ENCODE peak calls at places on chromosomes 3 and 15, in ten cellular contexts. One of them, this sample, is unnamed.

GRCh38 chr15:77915261-77915960 is 162.1 kb downstream of the TBC1D2B start:
- DNase-seq in progenitor cell of endocrine pancreas: no peak
- DNase-seq in cardiac fibroblast: no peak
- DNase-seq in AG04449: no peak
- DNase-seq in SK-N-SH: no peak
- DNase-seq in psoas muscle: no peak
- DNase-seq in activated B cell treated with CpG ODN at 0.5 μM for 24 hours: no peak
- DNase-seq in prostate gland: no peak
- DNase-seq in brain microvascular endothelial cell: no peak
- DNase-seq in endothelial cell of umbilical vein: no peak
- DNase-seq in this sample: peak

GRCh38 chr3:181549266-181549665 is 162.5 kb upstream of the SOX2 start:
- DNase-seq in progenitor cell of endocrine pancreas: no peak
- DNase-seq in cardiac fibroblast: no peak
- DNase-seq in AG04449: no peak
- DNase-seq in SK-N-SH: no peak
- DNase-seq in psoas muscle: no peak
- DNase-seq in activated B cell treated with CpG ODN at 0.5 μM for 24 hours: no peak
- DNase-seq in prostate gland: no peak
- DNase-seq in brain microvascular endothelial cell: no peak
- DNase-seq in endothelial cell of umbilical vein: no peak
- DNase-seq in this sample: no peak

GRCh38 chr3:126028096-126028495 is 55.8 kb downstream of the SLC41A3 start:
- DNase-seq in progenitor cell of endocrine pancreas: no peak
- DNase-seq in cardiac fibroblast: no peak
- DNase-seq in AG04449: no peak
- DNase-seq in SK-N-SH: no peak
- DNase-seq in psoas muscle: no peak
- DNase-seq in activated B cell treated with CpG ODN at 0.5 μM for 24 hours: no peak
- DNase-seq in prostate gland: no peak
- DNase-seq in brain microvascular endothelial cell: no peak
- DNase-seq in endothelial cell of umbilical vein: no peak
- DNase-seq in this sample: no peak

GRCh38 chr3:43995078-43995928 is 246.4 kb upstream of the TOPAZ1 start:
- DNase-seq in progenitor cell of endocrine pancreas: no peak
- DNase-seq in cardiac fibroblast: peak
- DNase-seq in AG04449: no peak
- DNase-seq in SK-N-SH: peak
- DNase-seq in psoas muscle: no peak
- DNase-seq in activated B cell treated with CpG ODN at 0.5 μM for 24 hours: peak
- DNase-seq in prostate gland: no peak
- DNase-seq in brain microvascular endothelial cell: no peak
- DNase-seq in endothelial cell of umbilical vein: no peak
- DNase-seq in this sample: peak

GRCh38 chr3:56855856-56856538 is 54.2 kb upstream of the ARHGEF3 start:
- DNase-seq in progenitor cell of endocrine pancreas: no peak
- DNase-seq in cardiac fibroblast: peak
- DNase-seq in AG04449: no peak
- DNase-seq in SK-N-SH: peak
- DNase-seq in psoas muscle: no peak
- DNase-seq in activated B cell treated with CpG ODN at 0.5 μM for 24 hours: peak
- DNase-seq in prostate gland: no peak
- DNase-seq in brain microvascular endothelial cell: no peak
- DNase-seq in endothelial cell of umbilical vein: peak
- DNase-seq in this sample: peak

GRCh38 chr15:75904241-75904631 is 558 bp downstream of the FBXO22 start:
- DNase-seq in progenitor cell of endocrine pancreas: peak
- DNase-seq in cardiac fibroblast: peak
- DNase-seq in AG04449: no peak
- DNase-seq in SK-N-SH: peak
- DNase-seq in psoas muscle: no peak
- DNase-seq in activated B cell treated with CpG ODN at 0.5 μM for 24 hours: no peak
- DNase-seq in prostate gland: peak
- DNase-seq in brain microvascular endothelial cell: peak
- DNase-seq in endothelial cell of umbilical vein: peak
- DNase-seq in this sample: peak

GRCh38 chr3:149352556-149352955 is 19.1 kb upstream of the TM4SF18 start:
- DNase-seq in progenitor cell of endocrine pancreas: peak
- DNase-seq in cardiac fibroblast: peak
- DNase-seq in AG04449: no peak
- DNase-seq in SK-N-SH: peak
- DNase-seq in psoas muscle: peak
- DNase-seq in activated B cell treated with CpG ODN at 0.5 μM for 24 hours: no peak
- DNase-seq in prostate gland: peak
- DNase-seq in brain microvascular endothelial cell: peak
- DNase-seq in endothelial cell of umbilical vein: peak
- DNase-seq in this sample: peak

GRCh38 chr3:13470894-13471574 is 9.1 kb upstream of the HDAC11 start:
- DNase-seq in progenitor cell of endocrine pancreas: no peak
- DNase-seq in cardiac fibroblast: no peak
- DNase-seq in AG04449: no peak
- DNase-seq in SK-N-SH: no peak
- DNase-seq in psoas muscle: no peak
- DNase-seq in activated B cell treated with CpG ODN at 0.5 μM for 24 hours: no peak
- DNase-seq in prostate gland: no peak
- DNase-seq in brain microvascular endothelial cell: no peak
- DNase-seq in endothelial cell of umbilical vein: no peak
- DNase-seq in this sample: no peak

GRCh38 chr15:100186366-100186765 is 155.4 kb downstream of the ADAMTS17 start:
- DNase-seq in progenitor cell of endocrine pancreas: no peak
- DNase-seq in cardiac fibroblast: no peak
- DNase-seq in AG04449: no peak
- DNase-seq in SK-N-SH: no peak
- DNase-seq in psoas muscle: peak
- DNase-seq in activated B cell treated with CpG ODN at 0.5 μM for 24 hours: no peak
- DNase-seq in prostate gland: no peak
- DNase-seq in brain microvascular endothelial cell: no peak
- DNase-seq in endothelial cell of umbilical vein: no peak
- DNase-seq in this sample: no peak

DNA sequence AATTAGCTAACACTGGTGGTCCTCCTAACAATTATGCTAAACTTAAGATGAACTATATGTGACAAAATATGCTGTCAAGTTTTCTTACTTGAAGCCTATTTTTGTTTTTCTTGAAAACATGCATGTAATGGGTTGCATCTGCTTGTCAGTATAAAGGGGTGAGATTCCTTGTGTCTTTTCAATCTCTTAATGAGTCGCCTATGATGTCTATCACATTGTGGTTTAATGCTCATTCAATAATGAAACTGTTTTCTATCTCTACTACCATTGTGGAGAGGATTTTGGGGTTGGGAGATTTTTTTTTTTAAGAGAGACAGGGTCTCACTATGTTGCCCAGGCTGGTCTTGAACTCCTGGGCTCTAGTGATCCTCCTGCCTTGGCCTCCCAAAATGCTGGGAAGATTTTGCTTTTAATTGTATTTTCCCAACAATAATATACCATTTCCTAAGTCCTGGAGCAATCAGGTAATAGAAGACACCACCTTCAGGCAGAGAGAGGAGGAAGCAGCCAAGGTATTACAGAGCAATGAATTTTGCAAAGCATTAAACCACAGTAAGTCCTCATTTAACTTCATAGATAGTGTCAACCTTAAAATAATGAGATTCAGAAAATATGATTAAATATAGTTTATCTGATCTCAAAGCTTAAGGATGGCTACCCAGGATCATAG is 17.4 kb upstream of the TRMT10C start:
- DNase-seq in progenitor cell of endocrine pancreas: no peak
- DNase-seq in cardiac fibroblast: no peak
- DNase-seq in AG04449: no peak
- DNase-seq in SK-N-SH: no peak
- DNase-seq in psoas muscle: no peak
- DNase-seq in activated B cell treated with CpG ODN at 0.5 μM for 24 hours: no peak
- DNase-seq in prostate gland: no peak
- DNase-seq in brain microvascular endothelial cell: no peak
- DNase-seq in endothelial cell of umbilical vein: no peak
- DNase-seq in this sample: no peak
- TF ChIP-seq CTCF in progenitor cell of endocrine pancreas: peak
- TF ChIP-seq CTCF in cardiac fibroblast: peak
- TF ChIP-seq CTCF in AG04449: no peak
- TF ChIP-seq CTCF in SK-N-SH: no peak
- TF ChIP-seq CTCF in psoas muscle: peak
- TF ChIP-seq CTCF in activated B cell treated with CpG ODN at 0.5 μM for 24 hours: no peak
- TF ChIP-seq CTCF in prostate gland: no peak
- TF ChIP-seq CTCF in brain microvascular endothelial cell: peak
- TF ChIP-seq CTCF in endothelial cell of umbilical vein: no peak
- TF ChIP-seq CTCF in this sample: no peak

GRCh38 chr3:186239321-186239720 is 122.7 kb downstream of the DGKG start:
- DNase-seq in progenitor cell of endocrine pancreas: no peak
- DNase-seq in cardiac fibroblast: no peak
- DNase-seq in AG04449: no peak
- DNase-seq in SK-N-SH: no peak
- DNase-seq in psoas muscle: no peak
- DNase-seq in activated B cell treated with CpG ODN at 0.5 μM for 24 hours: no peak
- DNase-seq in prostate gland: no peak
- DNase-seq in brain microvascular endothelial cell: no peak
- DNase-seq in endothelial cell of umbilical vein: no peak
- DNase-seq in this sample: no peak
- TF ChIP-seq CTCF in progenitor cell of endocrine pancreas: peak
- TF ChIP-seq CTCF in cardiac fibroblast: no peak
- TF ChIP-seq CTCF in AG04449: no peak
- TF ChIP-seq CTCF in SK-N-SH: peak
- TF ChIP-seq CTCF in psoas muscle: peak
- TF ChIP-seq CTCF in activated B cell treated with CpG ODN at 0.5 μM for 24 hours: no peak
- TF ChIP-seq CTCF in prostate gland: no peak
- TF ChIP-seq CTCF in brain microvascular endothelial cell: no peak
- TF ChIP-seq CTCF in endothelial cell of umbilical vein: no peak
- TF ChIP-seq CTCF in this sample: no peak

DNA sequence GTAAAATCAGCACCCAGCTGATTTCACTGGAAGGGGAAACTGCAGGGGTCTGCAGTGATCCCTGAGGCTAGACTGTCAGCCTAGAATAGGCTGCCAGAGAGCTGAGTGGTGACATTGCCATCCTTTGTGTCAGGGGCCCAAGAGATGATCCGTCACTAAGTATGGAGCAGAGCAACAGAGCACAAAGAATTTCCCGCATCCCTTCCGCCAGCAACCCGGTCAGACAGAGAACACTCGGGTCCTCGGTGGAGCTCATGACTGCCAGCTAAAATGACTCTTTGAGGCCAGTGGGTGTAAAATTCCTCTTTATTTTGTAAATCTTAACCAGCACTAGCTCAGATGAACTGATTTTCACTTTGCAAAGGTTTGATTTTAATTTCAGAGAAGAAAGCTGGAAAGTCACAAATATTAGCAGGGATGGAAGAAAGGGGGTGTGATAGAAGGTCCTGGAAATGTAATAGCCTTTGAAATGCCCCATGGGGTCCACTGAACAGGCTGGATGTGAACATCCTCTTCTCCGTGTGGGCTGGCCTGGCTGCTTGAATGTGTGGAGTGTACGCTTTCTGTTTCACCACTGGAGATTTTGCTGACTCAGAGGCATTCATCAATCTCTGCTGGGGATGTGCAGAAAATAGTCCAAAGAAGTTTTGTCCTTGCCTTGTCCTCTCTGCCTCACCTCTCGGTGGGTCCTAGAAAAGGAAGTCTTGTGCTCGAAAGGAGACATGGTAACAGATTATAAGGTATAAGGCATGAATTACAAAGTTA is 138.8 kb downstream of the SV2B start:
- DNase-seq in progenitor cell of endocrine pancreas: no peak
- DNase-seq in cardiac fibroblast: no peak
- DNase-seq in AG04449: no peak
- DNase-seq in SK-N-SH: no peak
- DNase-seq in psoas muscle: no peak
- DNase-seq in activated B cell treated with CpG ODN at 0.5 μM for 24 hours: no peak
- DNase-seq in prostate gland: no peak
- DNase-seq in brain microvascular endothelial cell: no peak
- DNase-seq in endothelial cell of umbilical vein: no peak
- DNase-seq in this sample: no peak
- TF ChIP-seq CTCF in progenitor cell of endocrine pancreas: no peak
- TF ChIP-seq CTCF in cardiac fibroblast: no peak
- TF ChIP-seq CTCF in AG04449: no peak
- TF ChIP-seq CTCF in SK-N-SH: no peak
- TF ChIP-seq CTCF in psoas muscle: no peak
- TF ChIP-seq CTCF in activated B cell treated with CpG ODN at 0.5 μM for 24 hours: no peak
- TF ChIP-seq CTCF in prostate gland: no peak
- TF ChIP-seq CTCF in brain microvascular endothelial cell: no peak
- TF ChIP-seq CTCF in endothelial cell of umbilical vein: no peak
- TF ChIP-seq CTCF in this sample: no peak

GRCh38 chr3:136547293-136547692 is 204.9 kb downstream of the STAG1 start:
- DNase-seq in progenitor cell of endocrine pancreas: no peak
- DNase-seq in cardiac fibroblast: no peak
- DNase-seq in AG04449: no peak
- DNase-seq in SK-N-SH: no peak
- DNase-seq in psoas muscle: no peak
- DNase-seq in activated B cell treated with CpG ODN at 0.5 μM for 24 hours: no peak
- DNase-seq in prostate gland: no peak
- DNase-seq in brain microvascular endothelial cell: no peak
- DNase-seq in endothelial cell of umbilical vein: peak
- DNase-seq in this sample: no peak

GRCh38 chr3:136546718-136547117 is 205.5 kb downstream of the STAG1 start:
- DNase-seq in progenitor cell of endocrine pancreas: no peak
- DNase-seq in cardiac fibroblast: no peak
- DNase-seq in AG04449: no peak
- DNase-seq in SK-N-SH: no peak
- DNase-seq in psoas muscle: no peak
- DNase-seq in activated B cell treated with CpG ODN at 0.5 μM for 24 hours: no peak
- DNase-seq in prostate gland: no peak
- DNase-seq in brain microvascular endothelial cell: no peak
- DNase-seq in endothelial cell of umbilical vein: peak
- DNase-seq in this sample: no peak

GRCh38 chr3:136543385-136543784 is 208.8 kb downstream of the STAG1 start:
- DNase-seq in progenitor cell of endocrine pancreas: no peak
- DNase-seq in cardiac fibroblast: peak
- DNase-seq in AG04449: no peak
- DNase-seq in SK-N-SH: no peak
- DNase-seq in psoas muscle: no peak
- DNase-seq in activated B cell treated with CpG ODN at 0.5 μM for 24 hours: no peak
- DNase-seq in prostate gland: no peak
- DNase-seq in brain microvascular endothelial cell: no peak
- DNase-seq in endothelial cell of umbilical vein: peak
- DNase-seq in this sample: no peak

GRCh38 chr3:136544532-136544931 is 207.6 kb downstream of the STAG1 start:
- DNase-seq in progenitor cell of endocrine pancreas: no peak
- DNase-seq in cardiac fibroblast: peak
- DNase-seq in AG04449: no peak
- DNase-seq in SK-N-SH: no peak
- DNase-seq in psoas muscle: no peak
- DNase-seq in activated B cell treated with CpG ODN at 0.5 μM for 24 hours: no peak
- DNase-seq in prostate gland: no peak
- DNase-seq in brain microvascular endothelial cell: no peak
- DNase-seq in endothelial cell of umbilical vein: no peak
- DNase-seq in this sample: no peak

DNA sequence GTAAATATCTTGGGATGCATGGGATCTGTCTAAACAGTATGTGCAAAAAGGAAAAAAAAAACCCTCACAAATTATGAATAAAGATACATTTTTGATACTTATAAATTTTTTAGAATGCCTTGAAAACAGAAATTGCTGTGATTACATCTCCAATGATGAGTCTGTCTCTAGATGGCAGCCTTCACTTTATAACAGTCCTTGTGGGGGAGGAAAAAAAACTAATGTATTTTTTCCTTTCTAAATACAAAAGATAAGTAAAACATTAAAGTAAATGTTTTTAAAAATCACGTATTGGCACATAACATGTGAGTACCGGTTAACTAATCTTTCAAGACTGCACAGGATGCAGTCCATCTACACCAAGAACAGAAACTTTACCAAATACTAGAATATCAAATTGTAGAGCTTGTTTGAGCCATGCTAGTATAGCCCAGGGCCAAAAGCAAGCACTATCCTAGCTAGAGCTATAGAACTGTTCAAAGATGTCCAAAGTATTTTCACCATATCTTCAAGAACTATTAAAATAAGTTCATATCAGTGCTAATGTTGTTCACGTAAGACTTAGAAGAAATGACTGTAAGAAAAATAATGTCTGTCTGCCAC is 206.4 kb downstream of the STAG1 start:
- DNase-seq in progenitor cell of endocrine pancreas: no peak
- DNase-seq in cardiac fibroblast: peak
- DNase-seq in AG04449: no peak
- DNase-seq in SK-N-SH: no peak
- DNase-seq in psoas muscle: no peak
- DNase-seq in activated B cell treated with CpG ODN at 0.5 μM for 24 hours: no peak
- DNase-seq in prostate gland: no peak
- DNase-seq in brain microvascular endothelial cell: no peak
- DNase-seq in endothelial cell of umbilical vein: peak
- DNase-seq in this sample: no peak
- TF ChIP-seq CTCF in progenitor cell of endocrine pancreas: no peak
- TF ChIP-seq CTCF in cardiac fibroblast: no peak
- TF ChIP-seq CTCF in AG04449: no peak
- TF ChIP-seq CTCF in SK-N-SH: peak
- TF ChIP-seq CTCF in psoas muscle: peak
- TF ChIP-seq CTCF in activated B cell treated with CpG ODN at 0.5 μM for 24 hours: no peak
- TF ChIP-seq CTCF in prostate gland: no peak
- TF ChIP-seq CTCF in brain microvascular endothelial cell: peak
- TF ChIP-seq CTCF in endothelial cell of umbilical vein: no peak
- TF ChIP-seq CTCF in this sample: no peak

This sample was measured in left lung.